ENCODE peak calls at places on chromosomes 4 and X, in four cellular contexts. B, V, U and C are unnamed samples. For H3K9me3, the result is how much of the 10 kb centered on the place peaks cover.

GRCh38 chr4:169270810-169271691 is at the start of gene SH3RF1:
- DNase-seq in V (peak), B (peak), U (peak), C (peak)

GRCh38 chrX:136146614-136147319 is 566 bp upstream of the FHL1 start:
- DNase-seq in B (peak), U (peak), V (peak), C (no peak)

GRCh38 chr4:82372502-82372873 is 1.3 kb downstream of the HNRNPD start:
- DNase-seq in V (peak), U (no peak), B (peak), C (no peak)

GRCh38 chrX:8192276-8192675 is 21.2 kb upstream of the VCX2 start:
- DNase-seq in B (no peak), V (no peak), U (no peak), C (no peak)

GRCh38 chrX:152072236-152072635 is 66.1 kb downstream of the MAGEA10 start:
- DNase-seq in V (peak), U (no peak), B (no peak), C (no peak)

GRCh38 chrX:2848806-2849420 is 20.2 kb downstream of the GYG2 start:
- DNase-seq in V (peak), B (no peak), U (no peak), C (no peak)

GRCh38 chrX:126137899-126138298 is 28.2 kb downstream of the DCAF12L2 start:
- DNase-seq in V (no peak), B (no peak), U (no peak), C (no peak)

GRCh38 chrX:91435465-91435864 is 826 bp downstream of the PABPC5 start:
- DNase-seq in U (peak), V (no peak), B (no peak), C (no peak)

GRCh38 chrX:4091046-4091760 is 377.8 kb upstream of the PRKX start:
- DNase-seq in V (peak), U (no peak), B (no peak), C (no peak)

GRCh38 chr4:48184891-48185290 is 50.8 kb upstream of the TXK start:
- DNase-seq in U (no peak), V (no peak), B (no peak), C (no peak)

GRCh38 chr4:99378876-99379275 is 26.3 kb upstream of the ADH1C start:
- DNase-seq in B (no peak), V (no peak), U (no peak), C (no peak)

GRCh38 chr4:83561381-83561780 is 25.5 kb downstream of the GPAT3 start:
- DNase-seq in B (no peak), V (peak), U (no peak), C (no peak)

GRCh38 chr4:169059294-169060201 is 49.5 kb upstream of the CBR4 start:
- DNase-seq in B (peak), V (no peak), U (no peak), C (peak)

GRCh38 chr4:53012738-53013137 is 150.6 kb downstream of the RASL11B start:
- DNase-seq in V (no peak), B (no peak), U (no peak), C (no peak)

GRCh38 chrX:38087594-38087993 is 81.2 kb downstream of the SYTL5 start:
- DNase-seq in V (peak), U (no peak), B (no peak), C (no peak)

GRCh38 chrX:8743126-8743732 is 11.3 kb upstream of the ANOS1 start:
- DNase-seq in B (peak), U (peak), V (peak), C (no peak)

GRCh38 chr4:90537491-90537890 is 410.3 kb downstream of the CCSER1 start:
- DNase-seq in B (no peak), U (no peak), V (no peak), C (no peak)

GRCh38 chr4:181966084-181966483 is 277.1 kb upstream of the TENM3 start:
- DNase-seq in B (no peak), V (no peak), U (no peak), C (no peak)

GRCh38 chrX:15663439-15663838 is 1.2 kb downstream of the CLTRN start:
- DNase-seq in V (peak), B (no peak), U (no peak), C (no peak)

GRCh38 chrX:45614853-45615252 is 414.2 kb upstream of the DIPK2B start:
- DNase-seq in V (no peak), B (no peak), U (no peak), C (no peak)

GRCh38 chrX:131703646-131704045 is 159.8 kb downstream of the OR13H1 start:
- DNase-seq in V (no peak), B (no peak), U (peak), C (no peak)

GRCh38 chr4:142379277-142380051 is 466.6 kb downstream of the INPP4B start:
- DNase-seq in B (no peak), U (no peak), V (peak), C (no peak)

GRCh38 chr4:8319731-8320385 is 50.3 kb downstream of the HTRA3 start:
- DNase-seq in V (no peak), B (peak), U (no peak), C (no peak)

GRCh38 chr4:103364066-103364465 is 165.9 kb upstream of the CENPE start:
- DNase-seq in U (no peak), V (no peak), B (no peak), C (no peak)

GRCh38 chrX:136210243-136210642 is 41.0 kb downstream of the MAP7D3 start:
- DNase-seq in U (no peak), B (no peak), V (no peak), C (peak)

GRCh38 chrX:109600114-109600710 is 24.8 kb downstream of the KCNE5 start:
- DNase-seq in V (no peak), B (no peak), U (no peak), C (no peak)

GRCh38 chrX:51891821-51892551 is 1.4 kb upstream of the MAGED1 start:
- DNase-seq in U (peak), V (no peak), B (peak), C (peak)

GRCh38 chr4:156686120-156686519 is 285.5 kb downstream of the PDGFC start:
- DNase-seq in B (no peak), V (no peak), U (no peak), C (no peak)

GRCh38 chr4:94690851-94691254 is 66.9 kb upstream of the BMPR1B start:
- DNase-seq in B (no peak), V (peak), U (no peak), C (no peak)

GRCh38 chrX:44400588-44400987 is 57.1 kb upstream of the EFHC2 start:
- DNase-seq in B (no peak), V (peak), U (no peak), C (no peak)

GRCh38 chr4:173420324-173420752 is 21.4 kb upstream of the SCRG1 start:
- DNase-seq in U (no peak), B (no peak), V (peak), C (no peak)

GRCh38 chr4:104491826-104492771 is 2.6 kb downstream of the CXXC4 start:
- DNase-seq in B (no peak), V (no peak), U (no peak), C (no peak)

GRCh38 chrX:46653482-46653881 is 79.9 kb downstream of the CHST7 start:
- DNase-seq in V (peak), U (no peak), B (no peak), C (no peak)

GRCh38 chrX:20857746-20858145 is 516.5 kb upstream of the CNKSR2 start:
- DNase-seq in U (no peak), B (no peak), V (peak), C (no peak)

GRCh38 chrX:18640686-18641085 is 31.2 kb downstream of the RS1 start:
- DNase-seq in U (no peak), V (no peak), B (no peak), C (no peak)

GRCh38 chr4:145153904-145154298 is 26.5 kb downstream of the OTUD4 start:
- DNase-seq in U (no peak), B (no peak), V (no peak), C (no peak)

GRCh38 chr4:78061939-78062603 is 4.9 kb downstream of the FRAS1 start:
- DNase-seq in B (no peak), V (no peak), U (no peak), C (no peak)

GRCh38 chr4:7165874-7166201 is 26.5 kb upstream of the SORCS2 start:
- DNase-seq in B (no peak), V (no peak), U (no peak), C (no peak)

GRCh38 chr4:6043188-6043587 is 25.0 kb upstream of the C4orf50 start:
- DNase-seq in U (no peak), V (no peak), B (no peak), C (no peak)

GRCh38 chrX:149493567-149494562 is 11.2 kb downstream of the IDS start:
- DNase-seq in V (peak), U (no peak), B (peak), C (peak)

GRCh38 chr4:1250921-1251772 is 2.2 kb upstream of the CTBP1 start:
- DNase-seq in V (no peak), U (peak), B (no peak), C (no peak)
- H3K9me3 ChIP-seq in V (under half), U (under half), B (under half), C (under half)

GRCh38 chrX:13697440-13697839 is 8.5 kb downstream of the RAB9A start:
- DNase-seq in B (no peak), U (no peak), V (no peak), C (no peak)
- H3K27ac ChIP-seq in B (no peak), U (no peak), V (no peak), C (no peak)

GRCh38 chr4:163554870-163555465 is 60.5 kb downstream of the TMA16 start:
- DNase-seq in V (peak), B (no peak), U (no peak), C (no peak)
- H3K4me3 ChIP-seq in V (no peak), B (no peak), U (no peak), C (no peak)

GRCh38 chr4:146271466-146271865 is 57.1 kb downstream of the REELD1 start:
- DNase-seq in U (no peak), V (no peak), B (no peak), C (no peak)

GRCh38 chr4:146269228-146269653 is 54.9 kb downstream of the REELD1 start:
- DNase-seq in V (no peak), B (no peak), U (no peak), C (no peak)

GRCh38 chr4:146273204-146273901 is 59.0 kb downstream of the REELD1 start:
- DNase-seq in V (no peak), B (no peak), U (no peak), C (no peak)

GRCh38 chr4:146263785-146264184 is 49.4 kb downstream of the REELD1 start:
- DNase-seq in U (no peak), V (no peak), B (no peak), C (no peak)

DNA sequence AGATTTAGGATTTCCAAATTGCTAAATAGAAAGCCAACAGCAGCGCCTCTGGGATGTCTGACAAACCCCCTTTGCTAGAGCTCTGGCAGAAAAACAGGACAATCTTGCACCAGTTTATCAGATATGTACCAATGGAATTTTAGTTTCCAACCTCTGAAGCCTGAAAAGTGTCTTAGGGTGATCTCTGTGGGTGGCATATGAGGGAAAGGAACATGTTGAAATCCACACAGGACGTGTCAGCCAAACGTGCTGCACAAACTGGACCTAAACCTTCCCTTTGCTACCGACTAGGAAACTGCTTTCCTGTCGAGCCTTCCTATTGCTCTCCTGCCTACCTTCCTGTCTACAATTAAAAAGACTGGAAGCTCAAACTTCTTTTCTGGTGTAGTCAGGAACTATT is 53.5 kb downstream of the REELD1 start:
- DNase-seq in B (no peak), V (no peak), U (no peak), C (no peak)
- H3K9me3 ChIP-seq in B (under half), V (under half), U (under half), C (under half)

DNA sequence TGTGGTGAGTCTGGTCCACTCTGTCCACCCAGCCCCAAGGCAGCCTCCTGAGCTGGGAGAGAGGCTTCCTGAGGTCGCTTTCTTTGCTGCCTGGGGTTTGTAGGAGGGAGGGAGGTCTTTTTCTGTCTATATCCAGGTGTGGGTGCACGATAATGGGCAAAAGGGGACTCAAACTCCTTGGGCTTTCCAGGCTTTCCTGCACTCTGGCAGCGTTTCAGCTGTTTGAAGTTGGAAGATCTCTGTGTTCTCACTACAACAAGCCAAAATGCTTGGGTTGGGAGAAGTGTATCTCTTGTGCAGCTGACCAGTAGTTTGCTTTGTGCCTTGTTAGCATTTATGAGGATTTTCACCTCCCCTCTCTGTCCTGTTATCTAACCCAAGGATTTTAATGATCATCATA is 126.3 kb downstream of the REPS2 start:
- DNase-seq in U (no peak), V (no peak), B (no peak), C (no peak)
- H3K27ac ChIP-seq in U (no peak), V (no peak), B (no peak), C (peak)